ENCODE peak calls at places on chromosomes 13 and 19, in nine cellular contexts. Y is epithelial cell of esophagus, C is fibroblast of the aortic adventitia, I is heart left ventricle, U is neural progenitor cell, R is gastrocnemius medialis, G is GM23338, V is GM12865, J is heart right ventricle. S is an unnamed sample.

GRCh38 chr19:3098515-3099346 is 4.6 kb downstream of the GNA11 start:
- DNase-seq in C (peak; percentile 38), J (peak; percentile 85), V (peak; percentile 24), U (no peak), G (no peak), R (peak; percentile 64), I (peak; percentile 89), Y (no peak), S (no peak)

GRCh38 chr19:31560021-31560770 is 211.0 kb upstream of the TSHZ3 start:
- DNase-seq in U (no peak), R (no peak), C (peak; percentile 17), J (no peak), V (no peak), G (no peak), Y (no peak), I (no peak), S (no peak)

GRCh38 chr19:10009714-10010224 is 535 bp downstream of the COL5A3 start:
- DNase-seq in J (no peak), C (peak; percentile 9), U (no peak), G (no peak), I (no peak), V (no peak), Y (peak; percentile 31), R (no peak), S (no peak)

GRCh38 chr19:40928859-40929258 is 46.8 kb upstream of the CYP2A7 start:
- DNase-seq in I (no peak), V (no peak), G (no peak), C (peak; percentile 44), U (no peak), J (no peak), R (no peak), Y (no peak), S (no peak)

GRCh38 chr13:113013303-113013702 is 44.3 kb downstream of the MCF2L start:
- DNase-seq in G (no peak), V (no peak), I (no peak), U (no peak), R (no peak), Y (peak; percentile 16), C (no peak), J (no peak), S (no peak)

GRCh38 chr13:29428310-29428991 is 167.0 kb downstream of the SLC7A1 start:
- DNase-seq in I (peak; percentile 67), C (no peak), R (no peak), V (no peak), J (peak; percentile 37), G (peak; percentile 87), Y (peak; percentile 50), U (peak; percentile 71), S (peak; percentile 66)

GRCh38 chr19:51572908-51573307 is 1.8 kb downstream of the ZNF175 start:
- DNase-seq in Y (peak; percentile 22), R (no peak), C (peak; percentile 61), I (no peak), G (no peak), U (no peak), V (no peak), J (no peak), S (no peak)

GRCh38 chr19:10603873-10604459 is 16.9 kb upstream of the AP1M2 start:
- DNase-seq in V (peak; percentile 79), J (no peak), I (no peak), U (peak; percentile 9), G (no peak), Y (no peak), C (peak; percentile 13), R (no peak), S (no peak)

GRCh38 chr13:112066624-112067004 is 335 bp upstream of the SOX1 start:
- DNase-seq in C (no peak), U (peak; percentile 94), I (peak; percentile 73), Y (peak; percentile 17), V (no peak), J (peak; percentile 57), G (peak; percentile 92), R (no peak), S (peak; percentile 75)

GRCh38 chr19:46678110-46678732 is 17.2 kb upstream of the DACT3 start:
- DNase-seq in J (no peak), R (no peak), G (peak; percentile 89), C (no peak), Y (peak; percentile 53), U (peak; percentile 46), I (no peak), V (peak; percentile 72), S (peak; percentile 81)

GRCh38 chr13:40777166-40777956 is 6.4 kb upstream of the MRPS31 start:
- DNase-seq in Y (peak; percentile 59), U (peak; percentile 66), R (no peak), J (peak; percentile 47), V (peak; percentile 80), C (peak; percentile 68), I (no peak), G (peak; percentile 88), S (peak; percentile 66)

DNA sequence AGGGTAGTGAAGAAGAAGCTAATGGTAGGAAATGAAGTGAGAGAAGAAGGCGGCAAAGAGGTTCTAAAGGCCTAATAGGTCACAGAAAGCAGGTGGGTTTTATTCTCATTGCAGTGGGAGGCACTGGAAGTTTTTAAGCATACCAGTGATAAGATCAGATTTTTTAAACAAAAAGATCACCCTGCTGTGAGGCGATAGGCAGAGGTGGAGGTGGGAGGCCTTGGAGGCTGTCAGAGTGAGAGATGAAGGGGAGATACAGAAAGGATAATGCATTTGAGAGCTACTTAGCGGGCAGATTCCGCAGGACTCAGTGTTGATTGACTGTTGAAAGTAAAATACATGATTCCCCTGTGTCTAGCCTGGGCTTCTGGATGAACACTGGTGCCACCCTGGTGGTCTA is 116.7 kb upstream of the FRY start:
- DNase-seq in I (no peak), J (no peak), U (no peak), V (no peak), G (no peak), C (no peak), Y (no peak), R (no peak), S (no peak)
- H3K4me3 ChIP-seq in I (no peak overlapping the region), J (no peak overlapping the region), U (no peak overlapping the region), V (no peak overlapping the region), G (no peak overlapping the region), C (no peak overlapping the region), Y (no peak overlapping the region), R (no peak overlapping the region), S (no peak overlapping the region)

GRCh38 chr19:22422220-22422619 is at the start of gene ZNF98:
- DNase-seq in R (no peak), V (no peak), Y (no peak), U (no peak), J (peak; percentile 29), C (no peak), G (no peak), I (peak; percentile 84), S (no peak)
- H3K4me3 ChIP-seq in R (no peak within 1 kb of the TSS), V (no peak within 1 kb of the TSS), Y (no peak within 1 kb of the TSS), U (no peak within 1 kb of the TSS), J (no peak within 1 kb of the TSS), C (no peak within 1 kb of the TSS), G (no peak within 1 kb of the TSS), I (peak within 1 kb of the TSS; percentile 48), S (no peak within 1 kb of the TSS)

DNA sequence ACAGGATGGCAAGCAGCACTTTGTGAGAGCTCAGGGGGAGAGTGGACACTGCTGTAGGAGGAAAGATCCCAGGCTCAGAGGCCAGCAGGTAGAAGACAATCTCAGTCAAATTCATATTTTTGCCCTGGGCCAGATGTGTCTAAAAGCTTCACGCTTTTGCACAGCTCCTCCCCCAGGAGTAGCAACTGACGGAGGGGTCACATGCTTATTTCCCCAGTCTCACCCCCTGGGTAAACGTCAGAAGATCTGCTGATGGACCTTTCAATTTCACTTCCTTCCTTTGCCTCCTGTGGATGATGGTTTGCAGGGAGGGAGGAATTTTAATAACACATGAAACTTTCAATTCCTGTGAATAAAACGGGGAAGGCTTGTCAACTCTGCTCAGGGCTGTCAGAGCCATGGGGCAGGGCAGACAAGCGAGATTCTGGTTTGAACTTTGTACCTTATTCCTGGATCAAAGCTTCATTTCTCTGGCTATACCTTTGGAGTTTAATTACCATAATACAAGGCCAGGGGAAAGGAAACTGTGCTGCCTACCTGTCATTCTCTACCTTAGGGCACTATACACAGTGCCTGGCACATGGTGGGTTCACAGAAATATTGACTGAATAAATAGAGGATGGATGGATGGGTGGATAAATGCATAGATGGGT is 41.0 kb downstream of the POU4F1 start:
- DNase-seq in V (no peak), I (no peak), J (no peak), C (no peak), Y (no peak), R (no peak), G (no peak), U (no peak), S (no peak)
- H3K4me3 ChIP-seq in V (no peak overlapping the region), I (no peak overlapping the region), J (no peak overlapping the region), C (no peak overlapping the region), Y (no peak overlapping the region), R (no peak overlapping the region), G (no peak overlapping the region), U (no peak overlapping the region), S (no peak overlapping the region)

GRCh38 chr13:44578064-44578394 is 1.9 kb upstream of the TSC22D1 start:
- DNase-seq in U (no peak), V (no peak), Y (no peak), J (no peak), I (no peak), R (peak; percentile 57), C (peak; percentile 57), G (peak; percentile 64), S (peak; percentile 17)
- H3K4me3 ChIP-seq in U (peak overlapping the region; percentile 94), V (peak overlapping the region; percentile 97), Y (peak overlapping the region; percentile 80), J (peak overlapping the region; percentile 96), I (peak overlapping the region; percentile 93), R (peak overlapping the region; percentile 97), C (peak overlapping the region; percentile 71), G (peak overlapping the region; percentile 71), S (peak overlapping the region; percentile 82)

GRCh38 chr13:46166947-46167610 is 14.9 kb downstream of the LCP1 start:
- DNase-seq in Y (no peak), U (no peak), I (no peak), R (no peak), G (peak; percentile 7), C (no peak), V (no peak), J (no peak), S (no peak)
- H3K4me3 ChIP-seq in Y (no peak overlapping the region), U (no peak overlapping the region), I (no peak overlapping the region), R (no peak overlapping the region), G (no peak overlapping the region), C (no peak overlapping the region), V (peak overlapping the region; percentile 66), J (no peak overlapping the region), S (no peak overlapping the region)

DNA sequence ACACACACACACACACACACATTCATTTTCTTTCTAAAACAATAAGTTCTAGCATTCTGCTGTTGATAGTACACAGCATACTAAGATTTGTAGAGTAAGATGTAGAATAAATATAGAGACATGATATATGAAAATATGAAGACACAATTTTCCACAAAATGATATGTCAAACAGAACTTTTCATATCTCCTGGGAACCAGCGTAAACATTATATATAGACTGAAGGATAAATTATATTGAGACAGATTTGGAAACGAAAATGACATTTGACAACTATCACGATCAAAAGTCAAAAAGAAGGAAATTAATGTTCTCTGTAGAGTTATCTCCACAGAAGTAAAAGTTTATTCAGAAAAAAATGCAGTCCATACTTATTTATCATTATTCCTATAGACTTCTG is 1605.7 kb upstream of the SLC10A2 start:
- DNase-seq in V (no peak), J (no peak), R (no peak), Y (no peak), C (no peak), I (no peak), G (no peak), U (no peak), S (no peak)
- H3K4me3 ChIP-seq in V (no peak overlapping the region), J (no peak overlapping the region), R (no peak overlapping the region), Y (no peak overlapping the region), C (no peak overlapping the region), I (no peak overlapping the region), G (no peak overlapping the region), U (no peak overlapping the region), S (no peak overlapping the region)